ENCODE peak calls at places on chromosomes 5 and 9, in ten cellular contexts. U is psoas muscle; A is endodermal cell; W is natural killer cell; V is nephron progenitor cell; I is CD4-positive, alpha-beta T cell; H is body of pancreas; G is GM12878; P is fibroblast of mammary gland; Y is astrocyte. K is an unnamed sample.

GRCh38 chr5:127031863-127032232 is 1.5 kb upstream of the MARCHF3 start:
- DNase-seq in U (no peak), A (no peak), W (no peak), V (no peak), I (no peak), H (no peak), G (no peak), P (peak), Y (no peak), K (no peak)

GRCh38 chr5:74017112-74017511 is 391.1 kb downstream of the ARHGEF28 start:
- DNase-seq in U (no peak), A (peak), W (no peak), V (no peak), I (no peak), H (no peak), G (no peak), P (no peak), Y (peak), K (no peak)

GRCh38 chr5:124956471-124957029 is 210.1 kb upstream of the ZNF608 start:
- DNase-seq in U (no peak), A (no peak), W (no peak), V (no peak), I (no peak), H (no peak), G (no peak), P (no peak), Y (no peak), K (no peak)

GRCh38 chr5:139799359-139799758 is 3.8 kb downstream of the PSD2 start:
- DNase-seq in U (peak), A (no peak), W (no peak), V (no peak), I (no peak), H (no peak), G (no peak), P (no peak), Y (no peak), K (no peak)

GRCh38 chr5:173328896-173329369 is 719 bp upstream of the STC2 start:
- DNase-seq in U (no peak), A (peak), W (no peak), V (peak), I (no peak), H (peak), G (no peak), P (peak), Y (peak), K (peak)

GRCh38 chr5:42759456-42759855 is 2.8 kb downstream of the CCDC152 start:
- DNase-seq in U (no peak), A (no peak), W (no peak), V (no peak), I (no peak), H (no peak), G (no peak), P (no peak), Y (no peak), K (no peak)

GRCh38 chr5:127785098-127785927 is 82.1 kb downstream of the CCDC192 start:
- DNase-seq in U (no peak), A (no peak), W (no peak), V (no peak), I (no peak), H (no peak), G (peak), P (peak), Y (peak), K (no peak)

GRCh38 chr9:92504881-92505280 is 22.6 kb upstream of the ASPN start:
- DNase-seq in U (no peak), A (no peak), W (no peak), V (no peak), I (no peak), H (no peak), G (no peak), P (peak), Y (peak), K (no peak)

GRCh38 chr5:2011481-2012411 is 129.0 kb upstream of the IRX4 start:
- DNase-seq in U (no peak), A (peak), W (no peak), V (no peak), I (no peak), H (no peak), G (no peak), P (no peak), Y (no peak), K (no peak)

GRCh38 chr5:177309351-177310191 is 2.1 kb downstream of the MXD3 start:
- DNase-seq in U (peak), A (peak), W (peak), V (peak), I (peak), H (peak), G (no peak), P (peak), Y (peak), K (peak)

GRCh38 chr9:129798973-129799372 is 4.0 kb upstream of the TOR1B start:
- DNase-seq in U (no peak), A (peak), W (no peak), V (no peak), I (no peak), H (no peak), G (no peak), P (no peak), Y (no peak), K (no peak)

GRCh38 chr5:150289551-150290390 is at the start of gene CAMK2A:
- DNase-seq in U (no peak), A (peak), W (no peak), V (no peak), I (no peak), H (no peak), G (no peak), P (no peak), Y (no peak), K (no peak)

DNA sequence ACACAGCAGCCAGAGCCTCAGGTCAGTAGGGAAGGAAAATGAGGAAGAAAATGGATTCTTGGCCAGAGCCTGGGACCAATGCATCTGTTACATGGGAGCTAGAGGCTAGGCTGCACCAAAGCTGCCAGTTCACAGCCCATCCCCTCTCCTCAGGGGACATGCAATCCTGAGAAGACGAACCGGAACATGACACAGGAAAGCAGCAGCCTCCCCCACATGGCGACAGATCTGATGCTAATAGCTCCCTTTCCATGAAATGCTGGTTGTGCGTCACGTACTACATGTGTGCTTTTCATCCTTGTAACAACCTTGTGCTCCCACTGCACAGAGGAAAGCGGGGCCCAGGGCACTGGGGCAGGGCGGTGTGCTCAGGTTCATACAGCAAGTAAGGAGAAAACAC is 67.5 kb downstream of the PRRT1B start:
- DNase-seq in U (no peak), A (peak), W (no peak), V (no peak), I (no peak), H (no peak), G (no peak), P (no peak), Y (no peak), K (no peak)
- TF ChIP-seq CTCF in U (no peak), A (no peak), W (no peak), V (no peak), I (no peak), H (no peak), G (no peak), P (no peak), Y (no peak), K (no peak)

DNA sequence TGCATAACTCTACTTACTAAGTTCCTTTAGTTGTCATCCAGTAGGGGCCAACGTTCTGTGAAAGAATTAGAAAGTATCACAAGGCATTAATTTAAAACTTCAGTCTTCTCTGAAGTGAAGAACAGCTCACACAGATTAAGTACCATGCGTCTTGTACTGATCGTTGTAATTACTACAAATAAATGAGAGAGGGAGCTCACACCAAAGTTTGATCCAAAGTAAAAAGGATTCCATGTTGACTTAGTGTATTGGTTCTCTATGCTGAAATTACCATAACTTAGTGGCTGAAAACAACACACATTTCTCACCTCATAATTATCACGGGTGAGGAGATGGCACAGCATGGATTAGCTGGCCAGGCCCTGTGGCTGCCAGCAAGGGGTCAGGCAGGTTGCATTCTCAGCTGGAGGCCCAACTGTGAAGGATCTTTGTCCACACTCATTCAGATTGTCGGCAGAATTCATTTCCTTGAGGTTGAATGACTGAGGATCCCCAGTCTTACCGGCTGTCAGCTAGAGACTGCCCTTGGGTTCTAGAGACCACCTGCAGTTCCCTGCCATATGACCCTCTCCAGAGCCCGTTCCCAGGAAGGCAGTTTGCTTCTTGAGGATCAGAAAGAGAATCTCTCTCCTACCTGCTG is 169.1 kb downstream of the YTHDC2 start:
- DNase-seq in U (no peak), A (peak), W (no peak), V (no peak), I (no peak), H (no peak), G (no peak), P (no peak), Y (peak), K (no peak)
- TF ChIP-seq CTCF in U (peak), A (peak), W (no peak), V (no peak), I (no peak), H (no peak), G (no peak), P (no peak), Y (no peak), K (no peak)

DNA sequence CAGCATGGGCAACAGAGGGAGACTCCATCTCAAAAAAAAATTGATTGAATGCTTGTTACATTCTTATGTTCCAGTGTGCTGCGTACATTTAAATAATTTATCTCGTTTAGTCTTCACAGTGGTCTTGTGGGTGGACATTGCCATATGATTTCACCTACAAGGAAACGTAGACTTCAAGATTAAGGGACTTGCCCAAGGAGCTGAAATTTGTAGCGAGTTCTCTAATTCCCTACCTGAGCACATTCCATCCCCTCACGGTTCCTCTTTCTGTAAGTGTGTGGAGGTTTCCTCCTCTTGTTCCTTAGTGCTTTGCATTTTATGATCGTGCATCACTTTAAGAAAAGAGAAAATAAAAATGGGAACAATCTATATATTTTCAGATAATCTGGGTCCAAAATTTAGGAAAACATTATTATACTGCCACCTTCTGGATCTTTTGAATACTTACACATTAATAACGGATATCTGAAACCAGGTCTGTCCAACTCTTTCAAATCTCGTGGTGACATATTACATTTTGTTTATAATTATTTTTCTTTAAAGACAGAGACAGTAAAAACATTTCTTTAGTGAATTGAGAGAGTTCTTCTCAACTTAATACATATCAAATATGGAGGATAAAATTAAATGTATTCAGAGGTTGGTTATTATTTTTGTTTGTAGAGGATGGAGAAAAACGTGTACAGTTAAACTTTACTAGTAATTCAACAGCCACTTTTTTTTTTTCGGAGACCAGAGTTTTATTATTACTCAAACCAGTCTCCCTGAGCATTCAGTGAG is 29.9 kb upstream of the C7 start:
- DNase-seq in U (no peak), A (peak), W (no peak), V (no peak), I (no peak), H (no peak), G (no peak), P (peak), Y (peak), K (peak)
- TF ChIP-seq CTCF in U (peak), A (peak), W (peak), V (peak), I (peak), H (peak), G (peak), P (peak), Y (peak), K (peak)

DNA sequence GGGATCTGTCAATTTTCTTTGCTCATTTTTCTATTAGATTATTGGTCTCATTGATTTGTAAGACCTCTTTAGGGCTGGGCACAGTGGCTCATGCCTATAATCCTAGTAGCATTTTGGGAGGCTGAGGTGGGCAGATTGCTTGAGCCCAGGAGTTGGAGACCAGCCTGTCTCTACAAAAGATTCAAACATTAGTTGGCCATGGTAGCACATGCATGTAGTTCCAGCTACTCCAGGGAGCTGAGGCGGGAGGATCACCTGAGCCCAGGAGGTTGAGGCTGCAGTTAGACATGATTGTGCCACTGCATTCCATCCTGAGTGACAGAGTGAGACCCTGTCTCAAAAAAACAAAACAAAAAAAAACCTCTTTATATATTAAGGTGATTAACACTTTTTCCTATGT is 6.4 kb upstream of the SHROOM1 start:
- DNase-seq in U (no peak), A (peak), W (no peak), V (no peak), I (no peak), H (no peak), G (no peak), P (no peak), Y (no peak), K (no peak)
- TF ChIP-seq CTCF in U (no peak), A (no peak), W (no peak), V (no peak), I (no peak), H (no peak), G (no peak), P (no peak), Y (no peak), K (no peak)

GRCh38 chr5:180135967-180136641 is 64.5 kb upstream of the RNF130 start:
- DNase-seq in U (peak), A (no peak), W (peak), V (no peak), I (no peak), H (no peak), G (no peak), P (no peak), Y (no peak), K (no peak)

GRCh38 chr5:180133551-180133950 is 62.0 kb upstream of the RNF130 start:
- DNase-seq in U (no peak), A (no peak), W (no peak), V (no peak), I (no peak), H (no peak), G (no peak), P (no peak), Y (no peak), K (no peak)

GRCh38 chr5:180133060-180133459 is 61.5 kb upstream of the RNF130 start:
- DNase-seq in U (peak), A (peak), W (peak), V (no peak), I (no peak), H (no peak), G (no peak), P (no peak), Y (no peak), K (no peak)

GRCh38 chr5:180135128-180135955 is 63.8 kb upstream of the RNF130 start:
- DNase-seq in U (no peak), A (peak), W (peak), V (no peak), I (no peak), H (no peak), G (no peak), P (peak), Y (peak), K (no peak)

DNA sequence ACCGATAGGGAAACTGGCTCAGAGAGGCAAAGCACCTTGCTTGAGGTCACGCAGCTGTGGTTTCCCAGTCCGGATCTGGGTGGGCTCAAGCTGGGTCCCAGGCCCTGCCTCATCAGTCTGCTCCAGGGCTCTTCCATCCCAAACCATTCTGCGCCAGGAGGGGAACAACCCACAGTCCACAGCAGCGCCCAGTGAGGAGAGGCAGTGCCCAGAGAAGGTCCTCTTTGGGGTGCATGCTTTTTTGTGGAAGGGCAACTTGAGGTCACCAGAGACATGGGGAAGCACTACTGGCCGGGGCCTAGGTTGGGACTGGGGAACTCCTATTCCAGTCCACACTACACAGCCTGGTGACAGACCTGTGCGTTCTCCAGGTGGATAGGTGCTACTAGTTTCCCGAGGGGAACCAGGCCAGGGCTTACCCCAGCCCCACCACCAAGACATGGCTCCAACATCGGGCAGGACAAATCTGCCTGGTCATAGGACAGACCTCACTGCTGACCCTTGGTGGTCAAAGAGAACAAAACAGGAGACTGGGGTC is 62.5 kb upstream of the RNF130 start:
- DNase-seq in U (no peak), A (no peak), W (peak), V (no peak), I (no peak), H (no peak), G (no peak), P (no peak), Y (no peak), K (no peak)
- TF ChIP-seq CTCF in U (no peak), A (no peak), W (no peak), V (no peak), I (no peak), H (no peak), G (no peak), P (no peak), Y (no peak), K (no peak)

DNA sequence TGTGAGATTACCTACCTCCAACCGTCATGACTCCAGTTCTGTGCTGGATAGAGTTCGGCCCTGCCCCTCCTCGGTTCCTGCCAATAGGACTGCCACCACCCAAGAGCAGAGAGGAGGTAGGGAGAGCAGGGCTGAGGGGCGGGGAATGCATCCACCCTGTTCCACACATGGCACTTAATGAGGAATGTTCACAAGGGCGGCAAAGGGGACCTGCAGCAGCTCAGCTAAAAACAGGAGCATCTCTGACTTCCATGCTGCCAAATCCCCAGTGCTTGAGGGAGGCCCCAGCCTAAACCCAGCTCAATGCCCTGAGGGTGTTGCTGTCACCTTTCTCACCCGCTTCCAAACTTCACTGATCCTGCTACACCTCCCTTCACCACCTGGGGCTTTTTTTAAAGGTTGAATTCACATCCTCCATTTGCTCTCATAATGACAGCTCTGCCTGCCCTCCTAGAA is 7.8 kb upstream of the DELE1 start:
- DNase-seq in U (no peak), A (peak), W (no peak), V (peak), I (no peak), H (no peak), G (no peak), P (no peak), Y (no peak), K (no peak)
- TF ChIP-seq CTCF in U (no peak), A (peak), W (no peak), V (no peak), I (no peak), H (no peak), G (no peak), P (no peak), Y (no peak), K (no peak)

DNA sequence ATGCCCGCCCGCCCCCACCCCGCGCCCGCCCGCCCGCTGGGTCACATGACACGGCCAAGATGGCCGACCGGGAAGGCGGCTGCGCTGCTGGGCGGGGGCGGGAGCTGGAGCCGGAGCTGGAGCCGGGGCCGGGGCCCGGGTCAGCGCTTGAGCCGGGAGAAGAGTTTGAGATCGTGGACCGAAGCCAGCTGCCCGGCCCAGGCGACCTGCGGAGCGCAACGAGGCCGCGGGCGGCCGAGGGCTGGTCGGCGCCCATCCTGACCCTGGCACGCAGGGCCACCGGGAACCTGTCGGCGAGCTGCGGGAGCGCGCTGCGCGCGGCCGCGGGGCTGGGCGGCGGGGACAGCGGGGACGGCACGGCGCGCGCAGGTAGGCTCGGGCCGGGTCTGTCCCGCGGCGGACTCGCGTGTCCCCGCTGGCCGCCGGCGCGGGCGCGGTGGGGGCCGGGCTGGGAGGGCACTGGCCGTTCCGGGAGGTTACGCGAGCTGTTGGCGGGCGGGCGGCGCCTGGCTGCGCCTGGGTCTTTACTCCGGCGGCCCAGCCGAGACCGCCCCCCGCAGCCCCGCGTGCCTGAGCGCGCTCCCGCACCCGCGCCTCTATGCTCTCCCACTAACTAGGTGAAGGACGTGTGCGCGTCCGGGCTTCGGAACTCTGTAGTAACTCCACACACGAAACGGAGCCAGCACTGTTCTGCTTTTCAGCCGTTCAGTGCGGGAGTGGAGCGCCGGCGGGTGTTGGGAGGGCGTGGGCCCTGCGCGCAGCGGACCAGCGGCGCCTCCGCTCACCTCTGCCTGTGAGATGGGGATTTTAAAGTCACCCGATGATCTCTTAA is at the start of gene RUFY1:
- DNase-seq in U (peak), A (peak), W (peak), V (peak), I (peak), H (peak), G (peak), P (peak), Y (peak), K (peak)
- TF ChIP-seq CTCF in U (no peak), A (no peak), W (no peak), V (no peak), I (no peak), H (no peak), G (no peak), P (no peak), Y (no peak), K (no peak)